ENCODE peak calls at places on chromosomes 5 and 9, in ten cellular contexts. C, J, Z, Y, X, I, G, H, L and B are unnamed samples.
A peak's percentile ranks its signal among the peaks of the same experiment; 100 is the strongest.

GRCh38 chr9:20015427-20015931 is 226.6 kb upstream of the SLC24A2 start:
- DNase-seq in J (no peak), Z (no peak), H (no peak), X (no peak), Y (no peak), I (no peak), C (no peak), L (no peak), G (no peak), B (no peak)

GRCh38 chr5:40017151-40017550 is 592.4 kb upstream of the DAB2 start:
- DNase-seq in C (no peak), Y (peak; percentile 73), X (no peak), L (no peak), J (no peak), Z (no peak), I (no peak), H (no peak), G (no peak), B (no peak)

GRCh38 chr5:168366124-168366523 is 74.7 kb downstream of the WWC1 start:
- DNase-seq in Y (peak; percentile 90), C (no peak), L (peak; percentile 9), X (no peak), Z (no peak), J (no peak), I (no peak), H (peak; percentile 55), G (no peak), B (no peak)

GRCh38 chr9:1707291-1707690 is 307.9 kb upstream of the SMARCA2 start:
- DNase-seq in Z (no peak), Y (peak; percentile 71), J (no peak), X (no peak), C (no peak), H (no peak), I (no peak), L (no peak), G (no peak), B (no peak)

GRCh38 chr5:151673421-151673820 is 13.3 kb downstream of the SPARC start:
- DNase-seq in I (no peak), G (no peak), X (no peak), J (no peak), Z (no peak), Y (no peak), C (no peak), H (no peak), L (no peak), B (no peak)

GRCh38 chr9:98127226-98127625 is 8.2 kb upstream of the TRIM14 start:
- DNase-seq in Y (no peak), Z (no peak), C (no peak), G (no peak), X (no peak), J (no peak), L (no peak), H (no peak), I (no peak), B (no peak)

GRCh38 chr5:101942321-101942882 is 353.7 kb downstream of the SLCO4C1 start:
- DNase-seq in H (peak; percentile 1), C (peak; percentile 7), J (no peak), X (no peak), Z (no peak), G (peak; percentile 66), Y (peak; percentile 56), L (peak; percentile 49), I (peak; percentile 12), B (peak; percentile 44)

GRCh38 chr5:132134384-132134783 is 60.8 kb downstream of the CSF2 start:
- DNase-seq in I (no peak), Z (no peak), L (no peak), X (no peak), G (no peak), Y (peak; percentile 48), J (no peak), C (no peak), H (no peak), B (no peak)

GRCh38 chr5:157177935-157178334 is 2.7 kb upstream of the ITK start:
- DNase-seq in J (no peak), I (no peak), L (no peak), C (no peak), H (no peak), X (no peak), Z (no peak), Y (no peak), G (no peak), B (no peak)

GRCh38 chr5:154316223-154316967 is 125.9 kb downstream of the GALNT10 start:
- DNase-seq in H (peak; percentile 70), Y (peak; percentile 8), L (no peak), G (no peak), X (no peak), J (no peak), I (no peak), Z (no peak), C (no peak), B (no peak)

GRCh38 chr5:162503796-162504195 is 436.2 kb downstream of the GABRG2 start:
- DNase-seq in L (no peak), H (no peak), C (no peak), J (no peak), I (no peak), Y (no peak), Z (no peak), X (no peak), G (no peak), B (no peak)

GRCh38 chr5:82512025-82512424 is 233.9 kb upstream of the RPS23 start:
- DNase-seq in C (peak; percentile 4), J (no peak), X (no peak), H (no peak), Y (no peak), Z (no peak), L (no peak), I (no peak), G (no peak), B (peak; percentile 34)

GRCh38 chr5:62942384-62942783 is 363.8 kb downstream of the LRRC70 start:
- DNase-seq in H (no peak), C (no peak), X (no peak), L (no peak), Y (no peak), Z (no peak), I (no peak), J (no peak), G (no peak), B (no peak)

GRCh38 chr5:3709058-3709723 is 113.6 kb downstream of the IRX1 start:
- DNase-seq in Y (no peak), H (no peak), J (no peak), I (no peak), G (peak; percentile 53), L (no peak), X (no peak), Z (no peak), C (no peak), B (no peak)

GRCh38 chr9:35852876-35853865 is 17.0 kb downstream of the OR13J1 start:
- DNase-seq in L (no peak), Y (no peak), H (no peak), C (no peak), G (no peak), I (no peak), X (peak; percentile 11), J (no peak), Z (no peak), B (no peak)

GRCh38 chr9:35664531-35665470 is at the start of gene ARHGEF39:
- DNase-seq in I (peak; percentile 91), Z (peak; percentile 60), J (peak; percentile 66), C (no peak), X (peak; percentile 53), L (peak; percentile 83), G (peak; percentile 94), H (no peak), Y (peak; percentile 80), B (peak; percentile 93)

DNA sequence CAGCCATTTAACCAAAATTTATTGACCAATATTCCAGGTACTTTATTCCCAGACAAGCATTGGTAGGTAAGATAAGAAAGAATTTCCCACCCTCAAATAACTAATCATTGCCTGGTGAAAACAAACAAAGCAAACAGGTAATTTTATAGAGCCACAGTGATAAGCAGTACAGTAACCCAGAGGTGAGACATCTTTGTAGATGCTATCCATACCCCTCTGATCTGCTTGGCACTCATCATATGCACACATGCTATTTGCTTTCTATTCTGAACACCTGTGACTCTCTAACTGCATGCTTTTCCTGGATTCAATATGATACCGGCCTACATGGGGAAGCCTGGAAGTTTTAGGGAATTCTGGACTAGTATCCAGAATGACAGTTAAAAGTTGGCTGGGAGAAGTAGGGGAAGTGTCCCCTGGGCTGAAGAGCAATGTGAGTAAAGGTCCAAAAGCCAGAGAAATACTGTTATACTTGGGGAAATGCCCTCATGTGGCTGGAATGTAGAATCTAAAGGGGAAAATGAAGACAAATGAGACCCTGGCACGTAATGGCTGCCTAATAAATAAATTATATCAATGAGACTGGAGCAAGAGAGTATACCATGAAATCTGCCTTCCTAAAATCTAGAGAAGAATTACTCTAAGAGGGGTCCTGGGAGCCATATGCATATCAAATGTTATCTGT is 243.8 kb upstream of the ADAMTSL1 start:
- DNase-seq in I (no peak), X (no peak), G (no peak), Z (no peak), J (no peak), H (no peak), C (no peak), L (no peak), Y (no peak), B (no peak)
- TF ChIP-seq CTCF in I (no peak), X (no peak), G (peak; percentile 20), Z (no peak), J (no peak), H (peak; percentile 43), C (no peak), L (no peak), Y (no peak), B (no peak)

DNA sequence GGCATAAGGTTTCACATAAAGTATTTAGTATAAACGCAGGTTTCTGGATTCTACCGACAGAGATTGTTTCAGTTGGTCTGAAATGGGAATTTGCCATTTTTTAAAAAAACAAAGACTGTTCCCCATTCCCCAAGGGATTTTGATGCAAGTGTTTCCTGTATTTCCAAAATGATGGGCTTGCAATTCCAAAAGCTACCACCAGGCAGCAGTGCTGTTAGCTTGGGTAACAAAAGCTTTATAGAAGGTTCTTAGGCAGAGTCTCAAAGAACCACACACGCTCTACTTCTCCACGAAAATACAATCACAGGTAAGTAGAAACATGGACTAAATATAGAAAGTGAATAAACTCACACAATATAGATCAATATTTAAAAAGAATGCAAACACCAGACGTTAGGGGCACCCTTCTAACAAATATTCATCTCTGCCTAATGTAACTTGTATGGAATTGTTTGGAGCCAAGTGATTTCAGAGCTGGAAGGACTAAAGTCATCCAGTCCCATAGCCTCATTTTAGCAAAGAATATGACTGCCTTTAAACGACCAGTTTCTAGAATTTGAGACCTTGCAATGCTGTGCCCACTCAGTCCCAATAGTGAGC is 154.3 kb downstream of the SPOCK1 start:
- DNase-seq in J (peak; percentile 28), I (peak; percentile 33), Z (no peak), G (peak; percentile 64), X (no peak), H (peak; percentile 22), Y (peak; percentile 75), L (peak; percentile 64), C (peak; percentile 8), B (peak; percentile 26)
- TF ChIP-seq CTCF in J (peak; percentile 56), I (peak; percentile 76), Z (no peak), G (peak; percentile 80), X (no peak), H (peak; percentile 100), Y (peak; percentile 91), L (peak; percentile 97), C (peak; percentile 92), B (peak; percentile 44)

GRCh38 chr5:150523472-150524350 is 15.8 kb downstream of the NDST1 start:
- DNase-seq in J (peak; percentile 36), H (no peak), Y (peak; percentile 67), Z (no peak), L (peak; percentile 40), G (peak; percentile 73), X (no peak), I (peak; percentile 45), C (peak; percentile 30), B (peak; percentile 82)
- TF ChIP-seq CTCF in J (peak; percentile 68), H (peak; percentile 82), Y (peak; percentile 71), Z (no peak), L (peak; percentile 54), G (peak; percentile 67), X (peak; percentile 42), I (peak; percentile 51), C (peak; percentile 75), B (peak; percentile 28)

GRCh38 chr9:134135343-134136116 is at the start of gene WDR5:
- DNase-seq in J (peak; percentile 90), G (peak; percentile 97), L (peak; percentile 95), H (peak; percentile 22), X (peak; percentile 85), Y (peak; percentile 92), C (peak; percentile 45), Z (peak; percentile 89), I (peak; percentile 93), B (peak; percentile 100)
- TF ChIP-seq CTCF in J (no peak), G (peak; percentile 20), L (no peak), H (peak; percentile 32), X (no peak), Y (no peak), C (no peak), Z (no peak), I (peak; percentile 11), B (peak; percentile 34)